ENCODE peak calls at places on chromosome 12, in nine cellular contexts. G is Panc1; X is SJCRH30; I is upper lobe of right lung; D is esophagus squamous epithelium; B is cardiac muscle cell; R is PC-3; Y is keratinocyte; S is effector memory CD4-positive, alpha-beta T cell. W is an unnamed sample.
A peak's percentile ranks its signal among the peaks of the same experiment; 100 is the strongest.

GRCh38 chr12:89971880-89972279 is 263.2 kb upstream of the ATP2B1 start:
- DNase-seq in G (no peak), X (no peak), I (no peak), D (no peak), B (no peak), R (no peak), Y (no peak), S (no peak), W (peak; percentile 19)

GRCh38 chr12:113479578-113480335 is 8.1 kb upstream of the LHX5 start:
- DNase-seq in G (no peak), X (peak; percentile 17), I (peak; percentile 69), D (no peak), B (peak; percentile 91), R (no peak), Y (no peak), S (no peak), W (no peak)

GRCh38 chr12:89836026-89836425 is 127.4 kb upstream of the ATP2B1 start:
- DNase-seq in G (no peak), X (no peak), I (no peak), D (no peak), B (no peak), R (no peak), Y (no peak), S (no peak), W (no peak)

GRCh38 chr12:23666866-23667265 is 282.6 kb downstream of the SOX5 start:
- DNase-seq in G (no peak), X (no peak), I (no peak), D (no peak), B (no peak), R (no peak), Y (no peak), S (no peak), W (no peak)

GRCh38 chr12:119682635-119683340 is 14.9 kb downstream of the PRKAB1 start:
- DNase-seq in G (no peak), X (no peak), I (no peak), D (no peak), B (no peak), R (no peak), Y (no peak), S (no peak), W (no peak)

GRCh38 chr12:28711411-28711810 is 437.7 kb upstream of the FAR2 start:
- DNase-seq in G (no peak), X (no peak), I (no peak), D (no peak), B (no peak), R (no peak), Y (no peak), S (no peak), W (no peak)

GRCh38 chr12:110403975-110404675 is 617 bp upstream of the ANAPC7 start:
- DNase-seq in G (peak; percentile 32), X (peak; percentile 88), I (peak; percentile 87), D (no peak), B (peak; percentile 85), R (peak; percentile 85), Y (peak; percentile 23), S (peak; percentile 74), W (peak; percentile 87)

GRCh38 chr12:63753743-63754142 is 26.0 kb upstream of the RXYLT1 start:
- DNase-seq in G (no peak), X (no peak), I (no peak), D (no peak), B (no peak), R (peak; percentile 31), Y (no peak), S (no peak), W (no peak)

GRCh38 chr12:88310666-88311065 is 168.6 kb downstream of the TMTC3 start:
- DNase-seq in G (no peak), X (no peak), I (no peak), D (no peak), B (no peak), R (no peak), Y (no peak), S (no peak), W (peak; percentile 42)

GRCh38 chr12:124448241-124448954 is 119.0 kb downstream of the NCOR2 start:
- DNase-seq in G (no peak), X (no peak), I (no peak), D (no peak), B (no peak), R (no peak), Y (no peak), S (no peak), W (no peak)

GRCh38 chr12:116759783-116760581 is 21.9 kb downstream of the RNFT2 start:
- DNase-seq in G (no peak), X (no peak), I (peak; percentile 53), D (no peak), B (peak; percentile 8), R (no peak), Y (no peak), S (peak; percentile 13), W (peak; percentile 22)

GRCh38 chr12:54414191-54414525 is 4.9 kb downstream of the ITGA5 start:
- DNase-seq in G (no peak), X (no peak), I (no peak), D (no peak), B (no peak), R (no peak), Y (no peak), S (no peak), W (no peak)
- H3K4me1 ChIP-seq in G (peaks cover 24% of the 10 kb centered on the region), X (peaks cover 4% of the 10 kb centered on the region), I (peaks cover 65% of the 10 kb centered on the region), D (peaks cover 23% of the 10 kb centered on the region), B (peaks cover 6% of the 10 kb centered on the region), R (peaks cover 29% of the 10 kb centered on the region), Y (peaks cover 54% of the 10 kb centered on the region), S (peaks cover 62% of the 10 kb centered on the region), W (peaks cover 63% of the 10 kb centered on the region)

DNA sequence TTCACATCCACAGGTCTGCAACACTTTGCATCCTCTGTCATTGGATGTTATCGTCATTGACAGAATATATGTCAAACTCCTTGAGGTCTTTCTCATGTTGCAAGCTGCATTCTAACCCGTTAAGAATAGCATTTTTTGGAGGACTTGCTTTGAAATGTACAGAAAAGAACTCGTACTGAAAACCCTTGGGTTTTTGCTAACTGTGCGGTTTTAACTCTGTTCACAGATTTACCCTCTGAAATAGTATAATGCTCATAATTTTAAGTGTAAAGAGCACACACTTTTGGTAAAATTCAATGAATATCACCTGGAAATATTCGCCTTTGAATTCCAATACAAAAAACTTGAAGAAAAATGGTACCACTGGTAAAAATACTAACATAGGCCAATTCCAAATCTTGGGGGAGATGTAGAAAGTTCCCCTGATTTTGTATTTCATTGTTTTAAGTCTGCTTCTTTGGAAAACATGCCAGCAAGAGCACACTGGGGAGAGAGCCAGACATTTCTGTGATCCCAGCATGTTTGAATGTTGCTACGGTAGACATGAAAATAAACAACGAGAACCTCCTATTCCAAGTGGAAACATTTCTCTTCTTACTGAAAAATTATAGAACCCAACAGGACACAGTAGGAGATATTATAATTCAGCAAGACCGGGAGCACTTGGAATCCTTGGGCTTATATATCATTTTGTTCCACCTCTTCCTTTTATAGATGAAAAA is 446.0 kb downstream of the AEBP2 start:
- DNase-seq in G (no peak), X (no peak), I (no peak), D (no peak), B (no peak), R (no peak), Y (no peak), S (no peak), W (no peak)
- H3K27ac ChIP-seq in G (no peak overlapping the region), X (no peak overlapping the region), I (no peak overlapping the region), D (peak overlapping the region; percentile 19), B (no peak overlapping the region), R (no peak overlapping the region), Y (no peak overlapping the region), S (no peak overlapping the region), W (peak overlapping the region; percentile 0)

DNA sequence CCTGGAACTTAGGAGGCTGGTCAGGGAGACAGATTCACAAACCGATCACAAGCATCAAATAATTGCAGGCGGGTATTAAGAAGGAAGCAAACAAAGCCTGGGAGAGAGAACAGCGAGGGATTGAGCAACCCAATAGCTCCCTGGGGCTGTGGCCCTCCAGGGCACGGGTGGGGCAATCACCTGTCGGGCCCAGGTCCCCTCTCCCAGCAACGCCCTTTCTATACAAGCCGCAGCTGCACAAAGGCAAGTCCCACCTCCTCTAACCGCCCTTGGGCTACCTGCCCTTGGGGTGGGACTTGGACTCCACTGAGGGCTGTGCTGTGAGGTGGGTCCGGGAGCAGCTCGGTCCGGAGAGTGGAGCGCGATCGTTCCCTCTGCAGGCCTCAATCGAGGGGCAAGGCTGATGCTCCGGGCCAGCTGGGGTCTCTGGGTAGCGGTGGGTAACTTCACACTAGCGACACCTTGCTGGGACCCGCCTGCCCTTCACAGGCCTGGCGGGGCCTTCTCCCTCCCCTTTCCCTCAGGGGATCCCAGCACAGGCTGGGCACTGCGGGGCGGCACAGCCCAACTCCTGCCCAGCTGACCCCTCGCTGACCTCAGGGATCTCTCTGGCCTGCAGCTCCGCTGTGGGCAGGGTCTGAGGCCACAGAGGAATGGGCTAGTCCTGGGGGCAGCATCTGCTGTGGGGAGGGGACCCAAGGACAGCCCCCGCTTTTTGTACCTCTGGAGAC is 8.0 kb downstream of the PHB2 start:
- DNase-seq in G (no peak), X (no peak), I (peak; percentile 88), D (no peak), B (peak; percentile 9), R (no peak), Y (no peak), S (no peak), W (peak; percentile 22)
- H3K4me3 ChIP-seq in G (no peak overlapping the region), X (peak overlapping the region; percentile 50), I (peak overlapping the region; percentile 46), D (peak overlapping the region; percentile 70), B (no peak overlapping the region), R (no peak overlapping the region), Y (peak overlapping the region; percentile 94), S (no peak overlapping the region), W (peak overlapping the region; percentile 31)

GRCh38 chr12:40587416-40587815 is 104.8 kb upstream of the CNTN1 start:
- DNase-seq in G (no peak), X (no peak), I (no peak), D (no peak), B (no peak), R (no peak), Y (no peak), S (no peak), W (no peak)
- H3K4me1 ChIP-seq in G (no peaks in the 10 kb centered on the region), X (no peaks in the 10 kb centered on the region), I (no peaks in the 10 kb centered on the region), D (no peaks in the 10 kb centered on the region), B (no peaks in the 10 kb centered on the region), R (no peaks in the 10 kb centered on the region), Y (no peaks in the 10 kb centered on the region), S (no peaks in the 10 kb centered on the region), W (no peaks in the 10 kb centered on the region)

GRCh38 chr12:4227046-4227445 is 46.5 kb upstream of the CCND2 start:
- DNase-seq in G (no peak), X (no peak), I (no peak), D (no peak), B (no peak), R (no peak), Y (no peak), S (no peak), W (no peak)
- H3K27ac ChIP-seq in G (no peak overlapping the region), X (no peak overlapping the region), I (no peak overlapping the region), D (no peak overlapping the region), B (no peak overlapping the region), R (no peak overlapping the region), Y (no peak overlapping the region), S (no peak overlapping the region), W (no peak overlapping the region)

GRCh38 chr12:75959060-75959459 is 72.5 kb downstream of the PHLDA1 start:
- DNase-seq in G (no peak), X (no peak), I (no peak), D (no peak), B (no peak), R (no peak), Y (no peak), S (no peak), W (no peak)
- H3K4me3 ChIP-seq in G (no peak overlapping the region), X (no peak overlapping the region), I (no peak overlapping the region), D (no peak overlapping the region), B (no peak overlapping the region), R (no peak overlapping the region), Y (no peak overlapping the region), S (no peak overlapping the region), W (no peak overlapping the region)

GRCh38 chr12:47717443-47718193 is 7.7 kb downstream of the ENDOU start:
- DNase-seq in G (no peak), X (peak; percentile 92), I (peak; percentile 88), D (no peak), B (peak; percentile 91), R (peak; percentile 67), Y (no peak), S (peak; percentile 39), W (peak; percentile 92)
- H3K4me1 ChIP-seq in G (peaks cover 3% of the 10 kb centered on the region), X (peaks cover 7% of the 10 kb centered on the region), I (peaks cover 31% of the 10 kb centered on the region), D (peaks cover 28% of the 10 kb centered on the region), B (peaks cover 19% of the 10 kb centered on the region), R (peaks cover 13% of the 10 kb centered on the region), Y (peaks cover 16% of the 10 kb centered on the region), S (peaks cover 27% of the 10 kb centered on the region), W (peaks cover 44% of the 10 kb centered on the region)

W was measured in heart left ventricle.